ENCODE peak calls at places on chromosome 1, in four cellular contexts. E, V, G and H are unnamed samples.

GRCh38 chr1:150176593-150176992 is 26.9 kb downstream of the PLEKHO1 start:
- DNase-seq in E (no peak), V (no peak), G (no peak), H (no peak)

GRCh38 chr1:26739251-26739914 is 43.6 kb downstream of the ARID1A start:
- DNase-seq in E (no peak), V (no peak), G (no peak), H (no peak)

GRCh38 chr1:14366361-14367018 is 232.0 kb upstream of the KAZN start:
- DNase-seq in E (peak; percentile 60), V (no peak), G (no peak), H (peak; percentile 27)

GRCh38 chr1:103220503-103221095 is 112.3 kb upstream of the COL11A1 start:
- DNase-seq in E (no peak), V (no peak), G (no peak), H (no peak)

GRCh38 chr1:110487676-110488075 is 31.3 kb downstream of the KCNA10 start:
- DNase-seq in E (no peak), V (no peak), G (no peak), H (no peak)

GRCh38 chr1:221366495-221367095 is 375.3 kb downstream of the DUSP10 start:
- DNase-seq in E (no peak), V (no peak), G (no peak), H (no peak)

GRCh38 chr1:169090900-169091311 is 15.6 kb upstream of the ATP1B1 start:
- DNase-seq in E (no peak), V (no peak), G (no peak), H (no peak)

GRCh38 chr1:5651027-5651410 is 341.2 kb downstream of the NPHP4 start:
- DNase-seq in E (no peak), V (no peak), G (no peak), H (no peak)

GRCh38 chr1:208242829-208243521 is 1.2 kb downstream of the PLXNA2 start:
- DNase-seq in E (peak; percentile 75), V (peak; percentile 55), G (no peak), H (peak; percentile 42)

DNA sequence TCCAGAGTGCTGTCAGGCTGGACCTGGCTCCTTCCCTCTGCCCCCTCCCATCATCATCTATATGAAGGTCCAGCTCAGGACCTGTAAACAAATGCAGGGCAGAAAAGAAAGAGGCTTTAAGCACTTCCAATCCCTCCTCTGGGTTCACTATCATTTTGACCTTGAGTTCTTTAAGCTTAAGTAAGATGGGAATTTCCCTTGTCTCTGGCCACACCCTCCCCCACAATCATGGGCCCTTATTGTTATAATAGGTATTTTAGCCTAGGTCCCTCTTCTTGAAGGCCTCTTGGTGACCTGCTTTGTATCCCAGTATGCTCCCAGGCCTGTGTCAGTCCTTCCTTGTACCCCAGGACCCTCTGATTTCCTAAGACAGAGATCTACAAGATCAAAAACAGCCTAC is 45.1 kb upstream of the EPS15 start:
- DNase-seq in E (no peak), V (no peak), G (no peak), H (no peak)
- TF ChIP-seq TEAD4 in E (no peak), V (no peak), G (no peak), H (no peak)

DNA sequence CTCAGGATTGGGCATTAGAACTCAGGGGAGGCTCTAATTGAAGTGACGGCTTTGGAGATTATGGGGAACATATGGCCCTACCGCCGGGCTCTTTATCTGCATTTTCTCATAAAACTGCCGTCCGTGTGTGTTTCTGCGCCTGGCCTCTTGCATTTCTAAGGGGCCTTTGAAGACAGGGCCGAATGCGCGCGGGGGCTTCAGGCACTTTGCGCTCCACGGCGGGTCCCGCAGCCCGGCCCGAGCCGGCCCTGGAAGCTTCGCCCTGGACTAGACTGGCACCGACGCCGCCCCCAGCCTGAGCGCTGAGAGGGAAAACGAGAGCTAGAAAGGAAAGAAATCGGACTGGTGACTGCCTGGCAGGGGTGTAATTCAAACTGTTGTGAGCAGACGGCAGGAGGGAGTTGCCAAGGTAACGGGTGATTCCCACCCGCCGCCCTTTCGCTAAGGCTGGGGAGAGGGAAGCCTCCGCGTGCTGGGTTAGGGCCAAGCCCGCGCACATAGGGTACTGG is 120.7 kb downstream of the LMX1A start:
- DNase-seq in E (peak; percentile 63), V (no peak), G (no peak), H (peak; percentile 66)
- TF ChIP-seq TEAD4 in E (no peak), V (no peak), G (no peak), H (no peak)

GRCh38 chr1:201676061-201676644 is 137.2 kb downstream of the NAV1 start:
- DNase-seq in E (no peak), V (peak; percentile 28), G (no peak), H (peak; percentile 50)
- TF ChIP-seq TEAD4 in E (no peak), V (no peak), G (no peak), H (no peak)

DNA sequence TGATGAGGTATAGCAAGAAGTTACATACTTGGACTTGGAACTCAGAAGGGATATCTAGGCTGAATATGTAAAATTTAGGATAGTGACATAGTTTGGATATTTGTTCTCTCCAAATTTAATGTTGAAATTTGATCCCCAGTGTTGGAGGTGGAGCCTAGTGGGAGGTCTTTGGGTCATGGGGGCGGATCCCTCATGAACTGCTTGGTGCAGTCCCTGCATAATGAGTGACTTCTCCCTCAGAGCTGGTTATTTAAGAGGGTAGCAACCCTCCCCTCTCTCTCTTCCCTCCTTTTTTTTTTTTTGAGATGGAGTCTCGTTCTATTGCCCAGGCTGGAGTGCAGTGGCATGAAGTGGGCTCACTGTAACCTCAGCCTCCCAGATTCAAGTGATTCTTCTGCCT is 15.5 kb downstream of the ST3GAL3 start:
- DNase-seq in E (no peak), V (peak; percentile 42), G (no peak), H (peak; percentile 16)
- TF ChIP-seq TEAD4 in E (no peak), V (no peak), G (no peak), H (no peak)

DNA sequence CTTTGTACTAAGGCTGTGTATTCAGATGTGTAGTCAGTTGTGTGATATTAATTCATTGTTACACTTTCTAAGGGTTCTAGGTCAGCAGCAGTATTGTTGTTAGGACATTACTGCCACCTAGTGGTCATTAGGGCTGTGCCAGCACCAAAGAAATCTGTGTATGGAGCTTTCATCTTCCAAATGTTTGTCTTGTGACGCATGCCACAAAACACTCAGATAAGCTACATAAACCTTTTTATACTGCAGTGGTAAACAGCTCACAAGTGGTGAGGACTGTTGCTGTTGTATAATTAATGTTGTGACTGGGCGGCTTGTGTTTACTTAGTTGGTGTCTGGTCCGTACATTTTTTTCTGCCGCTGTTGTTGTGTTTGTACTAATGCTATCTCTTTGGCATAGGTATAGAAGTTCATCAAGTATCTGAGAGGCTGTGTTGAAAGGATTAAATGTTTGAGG is 51.7 kb downstream of the S1PR1 start:
- DNase-seq in E (peak; percentile 60), V (peak; percentile 81), G (no peak), H (peak; percentile 56)
- TF ChIP-seq TEAD4 in E (no peak), V (no peak), G (no peak), H (no peak)